ENCODE peak calls at places on chromosomes 7 and 10, in six cellular contexts. D is NB4, Y is body of pancreas, Z is left colon, G is epithelial cell of proximal tubule, W is GM23338. U is an unnamed sample.

GRCh38 chr10:23384364-23384763 is 39.8 kb upstream of the C10orf67 start:
- DNase-seq in D (no peak), Y (no peak), Z (no peak), G (no peak), W (no peak), U (no peak)

GRCh38 chr10:43160067-43160918 is 22.0 kb downstream of the CSGALNACT2 start:
- DNase-seq in D (peak), Y (no peak), Z (no peak), G (no peak), W (no peak), U (no peak)

GRCh38 chr10:50600286-50600685 is 23.5 kb downstream of the SGMS1 start:
- DNase-seq in D (no peak), Y (no peak), Z (no peak), G (no peak), W (no peak), U (no peak)

GRCh38 chr7:42997611-42998010 is 65.4 kb downstream of the MRPL32 start:
- DNase-seq in D (no peak), Y (no peak), Z (no peak), G (no peak), W (no peak), U (no peak)

GRCh38 chr7:30453859-30454258 is 24.7 kb downstream of the NOD1 start:
- DNase-seq in D (peak), Y (no peak), Z (no peak), G (no peak), W (no peak), U (no peak)

GRCh38 chr10:88245974-88246511 is 337.1 kb downstream of the RNLS start:
- DNase-seq in D (no peak), Y (no peak), Z (no peak), G (no peak), W (no peak), U (no peak)

GRCh38 chr10:62594093-62594520 is 210.4 kb upstream of the ADO start:
- DNase-seq in D (peak), Y (peak), Z (peak), G (no peak), W (peak), U (no peak)

GRCh38 chr7:102818176-102818575 is 69.4 kb downstream of the FAM185A start:
- DNase-seq in D (no peak), Y (no peak), Z (no peak), G (no peak), W (no peak), U (no peak)

GRCh38 chr10:4651404-4652037 is 174.5 kb upstream of the AKR1E2 start:
- DNase-seq in D (no peak), Y (no peak), Z (no peak), G (no peak), W (no peak), U (no peak)

GRCh38 chr7:38731195-38731594 is 100.0 kb upstream of the AMPH start:
- DNase-seq in D (no peak), Y (no peak), Z (no peak), G (no peak), W (no peak), U (no peak)

GRCh38 chr10:103554488-103555320 is 61.2 kb downstream of the NEURL1 start:
- DNase-seq in D (peak), Y (peak), Z (peak), G (no peak), W (peak), U (no peak)

GRCh38 chr7:139602143-139602722 is 78.7 kb downstream of the CLEC2L start:
- DNase-seq in D (peak), Y (no peak), Z (no peak), G (no peak), W (peak), U (no peak)